ENCODE peak calls at places on chromosomes 11 and 22, in eight cellular contexts. E is cardiac fibroblast; F is CD4-positive, alpha-beta memory T cell; A is tibial artery; B is BJ; T is right lobe of liver; J is H7; D is fibroblast of lung. S is an unnamed sample.

GRCh38 chr11:60905551-60906113 is 753 bp downstream of the PRPF19 start:
- DNase-seq in T (no peak), J (no peak), B (no peak), A (no peak), F (peak), E (peak), D (peak), S (no peak)

GRCh38 chr11:125166347-125166841 is 1.8 kb downstream of the PKNOX2 start:
- DNase-seq in D (peak), A (peak), T (peak), F (no peak), E (peak), J (peak), B (no peak), S (peak)

GRCh38 chr11:57527056-57527631 is 3.4 kb downstream of the TIMM10 start:
- DNase-seq in E (peak), J (no peak), F (peak), B (no peak), T (peak), D (peak), A (peak), S (peak)

GRCh38 chr11:75195164-75195962 is 44.5 kb downstream of the SLCO2B1 start:
- DNase-seq in E (peak), F (no peak), A (peak), T (peak), J (no peak), B (no peak), D (no peak), S (peak)

GRCh38 chr11:68314886-68315580 is 2.6 kb downstream of the LRP5 start:
- DNase-seq in F (no peak), A (no peak), T (peak), E (peak), J (peak), D (peak), B (no peak), S (no peak)

GRCh38 chr22:23695748-23696325 is 5.0 kb downstream of the RGL4 start:
- DNase-seq in D (no peak), T (no peak), J (peak), E (no peak), A (no peak), B (no peak), F (no peak), S (no peak)

GRCh38 chr11:123719452-123719851 is 22.0 kb downstream of the ZNF202 start:
- DNase-seq in B (no peak), F (no peak), J (no peak), E (no peak), A (no peak), D (no peak), T (no peak), S (no peak)

GRCh38 chr22:29202231-29203192 is 3.2 kb upstream of the EMID1 start:
- DNase-seq in B (no peak), F (no peak), J (peak), T (peak), E (peak), D (peak), A (no peak), S (peak)

GRCh38 chr11:120399312-120399711 is 63.1 kb downstream of the ARHGEF12 start:
- DNase-seq in B (no peak), A (no peak), D (peak), E (no peak), F (no peak), J (no peak), T (no peak), S (no peak)

GRCh38 chr11:93857413-93858185 is 7.2 kb upstream of the VSTM5 start:
- DNase-seq in F (no peak), A (no peak), E (peak), B (no peak), T (no peak), J (no peak), D (peak), S (no peak)

GRCh38 chr22:29871684-29872083 is 11.3 kb upstream of the MTMR3 start:
- DNase-seq in J (peak), A (no peak), B (no peak), E (no peak), F (no peak), D (no peak), T (no peak), S (no peak)

GRCh38 chr11:61891331-61892084 is at the start of gene FADS3:
- DNase-seq in T (peak), A (peak), E (peak), D (peak), F (peak), J (peak), B (peak), S (peak)

GRCh38 chr22:19329454-19329853 is 37.9 kb upstream of the CLTCL1 start:
- DNase-seq in E (no peak), A (no peak), B (no peak), J (no peak), T (no peak), F (no peak), D (no peak), S (no peak)

GRCh38 chr11:40130427-40130826 is 1329.0 kb downstream of the LRRC4C start:
- DNase-seq in D (no peak), E (no peak), B (no peak), T (no peak), J (peak), F (no peak), A (no peak), S (no peak)

GRCh38 chr11:20158597-20159257 is 1.5 kb downstream of the DBX1 start:
- DNase-seq in T (peak), D (peak), J (peak), B (no peak), E (peak), F (no peak), A (no peak), S (peak)

GRCh38 chr11:65793144-65793581 is 6.3 kb downstream of the OVOL1 start:
- DNase-seq in A (no peak), T (peak), E (no peak), B (no peak), D (no peak), F (no peak), J (peak), S (no peak)

GRCh38 chr22:33036881-33037280 is 21.3 kb downstream of the SYN3 start:
- DNase-seq in D (no peak), F (no peak), A (no peak), T (no peak), B (no peak), J (no peak), E (no peak), S (no peak)

GRCh38 chr11:1574256-1575242 is 2.5 kb upstream of the DUSP8 start:
- DNase-seq in T (peak), D (peak), A (no peak), J (peak), E (peak), B (no peak), F (peak), S (peak)

GRCh38 chr11:20770421-20770935 is 101.1 kb downstream of the NELL1 start:
- DNase-seq in F (no peak), J (no peak), A (no peak), B (no peak), D (no peak), T (no peak), E (no peak), S (no peak)

GRCh38 chr11:86671386-86672006 is 920 bp downstream of the ME3 start:
- DNase-seq in J (peak), E (peak), D (peak), A (peak), B (no peak), F (no peak), T (peak), S (peak)

GRCh38 chr11:126122863-126123262 is 60.2 kb upstream of the CDON start:
- DNase-seq in T (no peak), B (no peak), E (no peak), F (no peak), D (no peak), A (no peak), J (no peak), S (no peak)

GRCh38 chr11:86118201-86118600 is 49.3 kb upstream of the PICALM start:
- DNase-seq in A (no peak), J (no peak), B (no peak), D (no peak), F (no peak), E (no peak), T (no peak), S (no peak)

GRCh38 chr11:8566613-8567210 is 27.3 kb downstream of the STK33 start:
- DNase-seq in J (no peak), T (no peak), F (no peak), B (no peak), D (peak), E (peak), A (no peak), S (no peak)

GRCh38 chr11:27913650-27914049 is 194.3 kb downstream of the KIF18A start:
- DNase-seq in A (no peak), J (no peak), D (peak), T (no peak), E (peak), B (no peak), F (no peak), S (no peak)

GRCh38 chr11:96827164-96827563 is 437.4 kb downstream of the JRKL start:
- DNase-seq in E (peak), T (no peak), J (peak), A (no peak), D (peak), B (no peak), F (no peak), S (no peak)

GRCh38 chr22:20155330-20156041 is 4.6 kb upstream of the CCDC188 start:
- DNase-seq in F (no peak), E (peak), T (no peak), J (no peak), A (no peak), D (no peak), B (no peak), S (peak)

GRCh38 chr11:114563077-114563476 is 3.4 kb upstream of the NXPE1 start:
- DNase-seq in F (no peak), E (peak), J (no peak), B (no peak), A (no peak), D (no peak), T (no peak), S (no peak)

GRCh38 chr22:47292546-47293320 is 530.3 kb downstream of the TBC1D22A start:
- DNase-seq in B (no peak), F (no peak), J (no peak), A (no peak), E (peak), D (peak), T (no peak), S (no peak)

GRCh38 chr11:71311928-71312510 is 59.6 kb upstream of the SHANK2 start:
- DNase-seq in J (no peak), B (no peak), E (no peak), F (no peak), D (no peak), A (peak), T (peak), S (no peak)

GRCh38 chr11:117445097-117445658 is 117.5 kb downstream of the CEP164 start:
- DNase-seq in T (no peak), J (no peak), E (peak), D (no peak), A (peak), F (no peak), B (no peak), S (no peak)

GRCh38 chr11:122668562-122669090 is 13.1 kb downstream of the UBASH3B start:
- DNase-seq in D (peak), T (no peak), B (no peak), A (no peak), F (no peak), J (no peak), E (peak), S (no peak)

GRCh38 chr11:66851251-66851620 is 5.6 kb upstream of the LRFN4 start:
- DNase-seq in D (no peak), A (peak), T (no peak), E (no peak), J (no peak), F (no peak), B (no peak), S (peak)

GRCh38 chr11:73670808-73671207 is 24.4 kb downstream of the PLEKHB1 start:
- DNase-seq in B (no peak), E (no peak), T (no peak), J (no peak), D (no peak), A (no peak), F (no peak), S (no peak)

GRCh38 chr11:61058583-61059259 is 43.6 kb upstream of the CD5 start:
- DNase-seq in F (no peak), D (no peak), B (no peak), A (peak), E (no peak), T (no peak), J (no peak), S (no peak)

DNA sequence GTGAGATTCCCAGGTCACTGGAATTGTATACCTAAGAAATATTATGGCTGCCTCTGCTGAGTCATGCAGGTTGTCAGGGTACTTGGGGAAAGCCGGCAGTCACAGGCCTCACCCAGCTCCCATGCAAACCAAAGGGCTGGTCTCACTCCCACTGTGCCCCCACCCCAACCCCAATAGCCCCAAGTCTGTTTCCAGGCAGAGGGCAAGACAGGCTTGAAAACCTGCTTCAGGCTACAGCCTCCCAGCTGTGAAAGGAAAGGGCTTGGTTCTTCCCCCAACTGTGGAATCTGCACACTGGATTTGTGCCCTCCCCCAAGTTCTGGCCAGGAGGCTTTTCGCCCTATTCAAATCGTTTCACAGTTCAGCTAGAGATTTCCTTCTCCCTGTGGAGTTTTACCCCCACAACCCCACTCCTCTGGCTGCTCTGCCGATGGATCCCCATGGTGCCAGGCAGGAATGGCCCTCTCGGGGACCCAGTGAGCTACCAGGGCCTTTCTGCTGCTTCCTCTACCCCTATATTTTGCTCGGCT is 37.0 kb upstream of the ABTB2 start:
- DNase-seq in B (no peak), D (no peak), J (no peak), F (no peak), A (no peak), E (no peak), T (no peak), S (no peak)
- H3K4me3 ChIP-seq in B (no peak), D (no peak), J (no peak), F (no peak), A (no peak), E (no peak), T (no peak), S (no peak)

DNA sequence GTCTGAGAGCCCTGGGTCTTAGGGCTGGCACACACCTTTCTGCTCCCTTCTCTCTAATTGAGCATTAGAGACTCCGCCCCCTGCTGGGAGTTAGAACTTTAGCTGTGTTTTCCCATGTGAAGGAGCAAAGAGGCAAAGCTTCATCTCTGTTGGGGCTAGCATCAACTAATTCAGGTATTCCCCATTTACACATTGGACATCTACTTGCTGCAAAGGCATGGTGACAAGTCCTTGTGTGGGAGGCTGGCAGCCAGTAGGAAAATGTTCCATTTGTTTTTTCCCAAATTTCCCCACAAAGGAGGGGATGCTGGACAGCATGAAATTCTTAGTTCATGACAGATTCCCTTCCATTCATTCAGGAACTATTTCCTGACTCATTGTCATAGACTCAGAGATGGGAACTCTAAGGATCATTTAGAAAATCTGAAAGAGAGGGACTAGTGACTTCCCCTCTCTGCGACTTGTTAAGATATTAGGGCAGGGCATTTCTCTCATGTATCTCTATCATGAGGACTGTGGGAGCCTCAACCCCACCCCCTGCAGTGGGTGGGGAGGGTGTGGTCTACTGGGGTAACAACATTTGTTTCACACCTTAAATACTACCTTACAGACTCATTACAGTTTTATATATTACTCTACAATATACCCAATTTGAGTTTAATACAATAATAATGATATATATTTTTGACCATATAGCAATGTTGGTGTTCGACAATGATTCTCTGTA is 3.7 kb downstream of the CD44 start:
- DNase-seq in J (no peak), D (peak), T (no peak), A (no peak), B (peak), E (peak), F (peak), S (no peak)
- H3K4me3 ChIP-seq in J (no peak), D (peak), T (no peak), A (no peak), B (peak), E (peak), F (peak), S (no peak)

GRCh38 chr11:35050596-35050995 is 88.4 kb upstream of the CD44 start:
- DNase-seq in J (no peak), T (no peak), D (no peak), B (no peak), E (no peak), A (no peak), F (no peak), S (no peak)

GRCh38 chr11:35046606-35047005 is 92.4 kb upstream of the CD44 start:
- DNase-seq in F (no peak), D (no peak), A (no peak), T (no peak), J (no peak), E (no peak), B (no peak), S (no peak)

GRCh38 chr11:35047179-35047578 is 91.8 kb upstream of the CD44 start:
- DNase-seq in B (no peak), F (peak), D (no peak), J (no peak), E (no peak), A (no peak), T (no peak), S (no peak)

GRCh38 chr11:35045219-35045819 is 93.7 kb upstream of the CD44 start:
- DNase-seq in B (no peak), A (no peak), F (peak), E (no peak), J (no peak), T (no peak), D (no peak), S (no peak)

GRCh38 chr11:35049906-35050531 is 89.0 kb upstream of the CD44 start:
- DNase-seq in A (no peak), B (no peak), F (no peak), E (no peak), T (no peak), J (no peak), D (no peak), S (no peak)
- H3K4me3 ChIP-seq in A (no peak), B (no peak), F (no peak), E (no peak), T (no peak), J (no peak), D (no peak), S (no peak)

DNA sequence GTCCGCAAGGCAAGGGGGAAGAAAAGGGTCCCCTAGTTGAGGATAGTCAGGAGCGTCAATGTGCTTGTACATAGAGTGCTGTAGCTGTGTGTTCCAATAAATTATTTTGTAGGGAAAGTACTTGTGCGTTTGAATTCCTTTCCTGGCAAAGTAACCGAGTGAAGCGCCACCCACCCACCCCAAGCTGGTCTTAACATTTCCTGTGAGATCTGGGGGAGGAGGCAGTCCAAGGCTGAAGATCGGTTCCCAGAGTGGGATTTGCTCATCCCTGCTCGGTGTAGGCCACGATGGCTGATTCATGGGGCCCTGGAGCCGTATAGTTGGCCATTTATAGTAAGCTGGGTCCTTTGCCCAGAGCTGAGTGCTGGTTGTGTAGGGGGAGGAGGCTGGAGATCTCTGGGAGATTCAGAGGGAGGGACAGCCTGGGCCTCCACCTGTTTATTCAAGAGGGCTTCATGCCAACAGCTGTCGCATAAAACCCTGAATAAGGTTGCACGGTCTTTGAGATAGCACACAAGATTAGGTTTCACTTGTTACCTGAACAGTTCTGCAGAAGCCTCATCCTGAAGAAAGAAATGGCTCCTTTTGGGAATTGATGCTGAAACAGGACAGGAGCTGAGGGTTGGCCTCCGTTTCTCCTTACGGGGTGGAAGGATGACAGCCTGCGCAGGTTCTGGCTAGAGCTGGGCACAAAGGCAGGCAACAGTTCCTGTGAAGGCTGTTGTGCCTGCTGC is 2.4 kb downstream of the ATF4 start:
- DNase-seq in E (peak), B (no peak), J (no peak), T (no peak), D (peak), A (peak), F (peak), S (peak)
- H3K4me3 ChIP-seq in E (peak), B (peak), J (peak), T (peak), D (peak), A (peak), F (peak), S (peak)

S was measured in psoas muscle.